ENCODE peak calls at places on chromosomes 16 and 17, in six cellular contexts. One of them, this sample, is unnamed.

GRCh38 chr17:15969463-15969862 is 24.5 kb downstream of the ADORA2B start:
- DNase-seq in Calu3: no peak
- DNase-seq in type B pancreatic cell: no peak
- DNase-seq in CD4-positive, alpha-beta T cell: no peak
- DNase-seq in astrocyte of the spinal cord: no peak
- DNase-seq in foreskin fibroblast: no peak
- DNase-seq in this sample: no peak

GRCh38 chr16:67311607-67312449 is 14.7 kb downstream of the KCTD19 start:
- DNase-seq in foreskin fibroblast: peak; percentile 99
- DNase-seq in CD4-positive, alpha-beta T cell: no peak
- DNase-seq in type B pancreatic cell: no peak
- DNase-seq in astrocyte of the spinal cord: peak; percentile 99
- DNase-seq in Calu3: no peak
- DNase-seq in this sample: peak; percentile 97

GRCh38 chr16:29030086-29030840 is 45.4 kb downstream of the LAT start:
- DNase-seq in CD4-positive, alpha-beta T cell: no peak
- DNase-seq in type B pancreatic cell: no peak
- DNase-seq in Calu3: no peak
- DNase-seq in foreskin fibroblast: no peak
- DNase-seq in astrocyte of the spinal cord: no peak
- DNase-seq in this sample: no peak

GRCh38 chr16:46688101-46688656 is 799 bp downstream of the VPS35 start:
- DNase-seq in CD4-positive, alpha-beta T cell: no peak
- DNase-seq in astrocyte of the spinal cord: peak; percentile 29
- DNase-seq in type B pancreatic cell: no peak
- DNase-seq in foreskin fibroblast: no peak
- DNase-seq in Calu3: no peak
- DNase-seq in this sample: no peak

GRCh38 chr17:10652984-10653680 is 4.0 kb downstream of the MYH3 start:
- DNase-seq in foreskin fibroblast: no peak
- DNase-seq in Calu3: no peak
- DNase-seq in astrocyte of the spinal cord: no peak
- DNase-seq in CD4-positive, alpha-beta T cell: no peak
- DNase-seq in type B pancreatic cell: no peak
- DNase-seq in this sample: no peak

GRCh38 chr16:2919511-2920255 is 8.0 kb downstream of the FLYWCH1 start:
- DNase-seq in foreskin fibroblast: no peak
- DNase-seq in CD4-positive, alpha-beta T cell: peak; percentile 45
- DNase-seq in type B pancreatic cell: no peak
- DNase-seq in astrocyte of the spinal cord: peak; percentile 72
- DNase-seq in Calu3: peak; percentile 64
- DNase-seq in this sample: no peak

GRCh38 chr16:88116121-88116900 is 165.1 kb downstream of the BANP start:
- DNase-seq in Calu3: no peak
- DNase-seq in foreskin fibroblast: no peak
- DNase-seq in type B pancreatic cell: no peak
- DNase-seq in astrocyte of the spinal cord: peak; percentile 41
- DNase-seq in CD4-positive, alpha-beta T cell: no peak
- DNase-seq in this sample: peak; percentile 19

GRCh38 chr17:9189870-9190269 is 168.6 kb downstream of the NTN1 start:
- DNase-seq in CD4-positive, alpha-beta T cell: no peak
- DNase-seq in type B pancreatic cell: no peak
- DNase-seq in astrocyte of the spinal cord: no peak
- DNase-seq in Calu3: no peak
- DNase-seq in foreskin fibroblast: no peak
- DNase-seq in this sample: no peak

GRCh38 chr16:85564277-85565051 is 48.7 kb upstream of the GSE1 start:
- DNase-seq in foreskin fibroblast: no peak
- DNase-seq in type B pancreatic cell: no peak
- DNase-seq in Calu3: peak; percentile 75
- DNase-seq in CD4-positive, alpha-beta T cell: no peak
- DNase-seq in astrocyte of the spinal cord: no peak
- DNase-seq in this sample: no peak

GRCh38 chr16:27463741-27464662 is 62.0 kb downstream of the IL21R start:
- DNase-seq in astrocyte of the spinal cord: no peak
- DNase-seq in type B pancreatic cell: no peak
- DNase-seq in CD4-positive, alpha-beta T cell: peak; percentile 44
- DNase-seq in Calu3: no peak
- DNase-seq in foreskin fibroblast: no peak
- DNase-seq in this sample: no peak

GRCh38 chr17:28942925-28943324 is 8.4 kb downstream of the PHF12 start:
- DNase-seq in astrocyte of the spinal cord: no peak
- DNase-seq in CD4-positive, alpha-beta T cell: no peak
- DNase-seq in Calu3: no peak
- DNase-seq in type B pancreatic cell: no peak
- DNase-seq in foreskin fibroblast: no peak
- DNase-seq in this sample: no peak

GRCh38 chr17:68674271-68674925 is 73.2 kb upstream of the FAM20A start:
- DNase-seq in CD4-positive, alpha-beta T cell: no peak
- DNase-seq in astrocyte of the spinal cord: no peak
- DNase-seq in foreskin fibroblast: no peak
- DNase-seq in Calu3: no peak
- DNase-seq in type B pancreatic cell: no peak
- DNase-seq in this sample: no peak

GRCh38 chr17:48746916-48747444 is 18.4 kb upstream of the HOXB13 start:
- DNase-seq in type B pancreatic cell: no peak
- DNase-seq in Calu3: no peak
- DNase-seq in CD4-positive, alpha-beta T cell: no peak
- DNase-seq in foreskin fibroblast: no peak
- DNase-seq in astrocyte of the spinal cord: no peak
- DNase-seq in this sample: no peak

GRCh38 chr17:75289832-75290337 is 652 bp upstream of the SLC25A19 start:
- DNase-seq in type B pancreatic cell: no peak
- DNase-seq in Calu3: peak; percentile 31
- DNase-seq in foreskin fibroblast: peak; percentile 64
- DNase-seq in CD4-positive, alpha-beta T cell: peak; percentile 38
- DNase-seq in astrocyte of the spinal cord: peak; percentile 68
- DNase-seq in this sample: no peak

GRCh38 chr17:12472613-12473173 is 193.0 kb upstream of the MYOCD start:
- DNase-seq in Calu3: no peak
- DNase-seq in astrocyte of the spinal cord: no peak
- DNase-seq in foreskin fibroblast: no peak
- DNase-seq in type B pancreatic cell: no peak
- DNase-seq in CD4-positive, alpha-beta T cell: no peak
- DNase-seq in this sample: no peak

GRCh38 chr16:47643610-47644009 is 182.5 kb downstream of the PHKB start:
- DNase-seq in Calu3: no peak
- DNase-seq in CD4-positive, alpha-beta T cell: no peak
- DNase-seq in astrocyte of the spinal cord: peak; percentile 52
- DNase-seq in foreskin fibroblast: no peak
- DNase-seq in type B pancreatic cell: no peak
- DNase-seq in this sample: no peak

GRCh38 chr16:25007284-25007984 is 7.7 kb downstream of the ARHGAP17 start:
- DNase-seq in foreskin fibroblast: peak; percentile 61
- DNase-seq in astrocyte of the spinal cord: peak; percentile 91
- DNase-seq in type B pancreatic cell: no peak
- DNase-seq in Calu3: no peak
- DNase-seq in CD4-positive, alpha-beta T cell: no peak
- DNase-seq in this sample: no peak

GRCh38 chr16:86576591-86577313 is 1.6 kb upstream of the FOXL1 start:
- DNase-seq in astrocyte of the spinal cord: no peak
- DNase-seq in Calu3: peak; percentile 72
- DNase-seq in foreskin fibroblast: no peak
- DNase-seq in type B pancreatic cell: peak; percentile 68
- DNase-seq in CD4-positive, alpha-beta T cell: no peak
- DNase-seq in this sample: no peak

GRCh38 chr17:66190738-66191606 is 961 bp downstream of the CEP112 start:
- DNase-seq in foreskin fibroblast: no peak
- DNase-seq in astrocyte of the spinal cord: peak; percentile 77
- DNase-seq in type B pancreatic cell: no peak
- DNase-seq in CD4-positive, alpha-beta T cell: no peak
- DNase-seq in Calu3: no peak
- DNase-seq in this sample: no peak

GRCh38 chr17:1948517-1948825 is 76.7 kb downstream of the RTN4RL1 start:
- DNase-seq in Calu3: no peak
- DNase-seq in astrocyte of the spinal cord: no peak
- DNase-seq in type B pancreatic cell: no peak
- DNase-seq in foreskin fibroblast: no peak
- DNase-seq in CD4-positive, alpha-beta T cell: no peak
- DNase-seq in this sample: no peak

GRCh38 chr16:48556913-48557351 is 53.0 kb downstream of the N4BP1 start:
- DNase-seq in foreskin fibroblast: peak; percentile 75
- DNase-seq in astrocyte of the spinal cord: peak; percentile 82
- DNase-seq in Calu3: no peak
- DNase-seq in type B pancreatic cell: no peak
- DNase-seq in CD4-positive, alpha-beta T cell: no peak
- DNase-seq in this sample: no peak

GRCh38 chr16:64417711-64418227 is 704.1 kb downstream of the CDH11 start:
- DNase-seq in CD4-positive, alpha-beta T cell: no peak
- DNase-seq in foreskin fibroblast: peak; percentile 40
- DNase-seq in type B pancreatic cell: no peak
- DNase-seq in astrocyte of the spinal cord: peak; percentile 85
- DNase-seq in Calu3: no peak
- DNase-seq in this sample: peak; percentile 75

GRCh38 chr17:14792751-14793150 is 472.4 kb downstream of the PMP22 start:
- DNase-seq in astrocyte of the spinal cord: peak; percentile 17
- DNase-seq in CD4-positive, alpha-beta T cell: no peak
- DNase-seq in foreskin fibroblast: no peak
- DNase-seq in Calu3: no peak
- DNase-seq in type B pancreatic cell: no peak
- DNase-seq in this sample: no peak

GRCh38 chr16:56970934-56971767 is 9.4 kb downstream of the CETP start:
- DNase-seq in Calu3: no peak
- DNase-seq in astrocyte of the spinal cord: no peak
- DNase-seq in foreskin fibroblast: no peak
- DNase-seq in type B pancreatic cell: no peak
- DNase-seq in CD4-positive, alpha-beta T cell: no peak
- DNase-seq in this sample: no peak

GRCh38 chr16:56657555-56658430 is at the start of gene MT1F:
- DNase-seq in CD4-positive, alpha-beta T cell: peak; percentile 71
- DNase-seq in type B pancreatic cell: no peak
- DNase-seq in Calu3: peak; percentile 83
- DNase-seq in foreskin fibroblast: no peak
- DNase-seq in astrocyte of the spinal cord: no peak
- DNase-seq in this sample: no peak

GRCh38 chr16:2019500-2019899 is at the start of gene NPW:
- DNase-seq in foreskin fibroblast: no peak
- DNase-seq in Calu3: peak; percentile 36
- DNase-seq in type B pancreatic cell: no peak
- DNase-seq in astrocyte of the spinal cord: no peak
- DNase-seq in CD4-positive, alpha-beta T cell: no peak
- DNase-seq in this sample: no peak

GRCh38 chr17:18217412-18218015 is 7.9 kb upstream of the LLGL1 start:
- DNase-seq in CD4-positive, alpha-beta T cell: peak; percentile 64
- DNase-seq in Calu3: peak; percentile 72
- DNase-seq in astrocyte of the spinal cord: peak; percentile 47
- DNase-seq in type B pancreatic cell: peak; percentile 83
- DNase-seq in foreskin fibroblast: no peak
- DNase-seq in this sample: no peak
- TF ChIP-seq CTCF in CD4-positive, alpha-beta T cell: peak; percentile 89
- TF ChIP-seq CTCF in Calu3: peak; percentile 85
- TF ChIP-seq CTCF in astrocyte of the spinal cord: peak; percentile 99
- TF ChIP-seq CTCF in type B pancreatic cell: peak; percentile 92
- TF ChIP-seq CTCF in foreskin fibroblast: peak; percentile 97
- TF ChIP-seq CTCF in this sample: peak; percentile 97

DNA sequence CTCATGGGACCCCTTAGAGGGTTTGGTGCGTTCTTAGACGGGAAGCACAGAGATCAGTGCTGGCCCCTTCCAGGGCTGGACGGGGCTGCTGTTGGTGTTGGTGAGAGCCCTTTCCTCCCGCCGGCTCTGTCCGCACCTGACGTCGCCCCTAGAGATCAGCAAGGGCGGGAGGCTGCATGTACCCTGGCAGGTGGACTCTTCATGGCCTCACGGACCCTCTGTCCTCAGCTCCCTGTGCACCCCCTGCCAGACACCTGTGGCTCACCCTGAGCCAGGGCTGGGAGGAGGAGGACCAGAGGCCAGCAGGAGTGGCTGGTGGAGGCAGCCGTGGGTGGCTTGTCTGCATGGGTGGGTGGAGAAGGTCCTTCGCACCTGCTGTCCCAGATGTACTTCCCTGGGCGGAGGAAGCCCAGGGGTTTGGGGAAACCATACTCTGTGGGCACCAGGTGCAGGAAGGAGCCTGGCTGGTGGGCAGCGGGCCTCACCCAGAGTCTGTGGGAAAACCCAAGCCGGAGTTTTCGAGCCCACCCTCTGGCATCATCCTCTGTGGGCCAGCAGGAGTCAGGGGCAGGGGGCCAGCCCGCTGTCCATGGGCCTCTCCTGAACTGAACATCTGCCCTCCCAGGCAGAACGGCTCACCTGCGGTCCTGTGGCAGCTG is 348.6 kb downstream of the SEC14L1 start:
- DNase-seq in foreskin fibroblast: no peak
- DNase-seq in CD4-positive, alpha-beta T cell: no peak
- DNase-seq in astrocyte of the spinal cord: no peak
- DNase-seq in type B pancreatic cell: no peak
- DNase-seq in Calu3: no peak
- DNase-seq in this sample: no peak
- TF ChIP-seq CTCF in foreskin fibroblast: no peak
- TF ChIP-seq CTCF in CD4-positive, alpha-beta T cell: no peak
- TF ChIP-seq CTCF in astrocyte of the spinal cord: no peak
- TF ChIP-seq CTCF in type B pancreatic cell: no peak
- TF ChIP-seq CTCF in Calu3: no peak
- TF ChIP-seq CTCF in this sample: no peak

DNA sequence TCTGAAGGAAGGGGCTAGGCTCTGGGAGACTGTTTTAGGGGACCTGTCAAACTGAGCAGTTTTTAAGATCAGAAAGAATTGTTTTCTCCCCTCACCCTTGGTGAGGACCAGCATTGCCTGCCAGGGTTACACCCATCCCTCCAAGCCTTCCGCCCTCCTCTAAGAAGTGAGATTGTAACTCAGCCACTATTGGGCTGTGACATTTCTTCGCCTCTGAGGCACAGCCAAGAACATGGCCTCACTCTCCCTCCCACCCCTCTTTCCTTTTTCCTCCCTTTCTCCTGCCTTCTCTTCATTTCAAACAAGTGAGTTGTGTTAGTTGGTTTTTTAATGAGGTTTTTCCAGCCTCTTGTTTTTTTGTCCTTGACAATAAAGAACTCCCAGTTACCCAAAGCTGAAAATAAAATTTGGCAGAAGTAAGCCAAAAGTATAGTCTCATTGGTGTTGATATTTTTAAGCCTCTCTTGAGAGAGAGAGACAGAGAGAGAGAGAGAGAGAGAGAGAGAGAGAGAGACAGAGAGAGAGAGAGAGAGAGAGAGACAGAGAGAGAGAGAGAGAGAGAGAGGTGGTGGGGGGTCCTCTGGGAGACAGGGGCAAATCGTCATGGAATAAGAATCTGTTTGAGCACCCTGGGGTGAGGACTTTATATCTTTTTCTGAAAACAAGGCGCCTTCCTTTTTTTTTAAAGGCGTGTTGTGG is 77.2 kb upstream of the TBX2 start:
- DNase-seq in foreskin fibroblast: no peak
- DNase-seq in CD4-positive, alpha-beta T cell: no peak
- DNase-seq in astrocyte of the spinal cord: no peak
- DNase-seq in Calu3: no peak
- DNase-seq in type B pancreatic cell: no peak
- DNase-seq in this sample: no peak
- TF ChIP-seq CTCF in foreskin fibroblast: no peak
- TF ChIP-seq CTCF in CD4-positive, alpha-beta T cell: no peak
- TF ChIP-seq CTCF in astrocyte of the spinal cord: no peak
- TF ChIP-seq CTCF in Calu3: no peak
- TF ChIP-seq CTCF in type B pancreatic cell: no peak
- TF ChIP-seq CTCF in this sample: no peak

DNA sequence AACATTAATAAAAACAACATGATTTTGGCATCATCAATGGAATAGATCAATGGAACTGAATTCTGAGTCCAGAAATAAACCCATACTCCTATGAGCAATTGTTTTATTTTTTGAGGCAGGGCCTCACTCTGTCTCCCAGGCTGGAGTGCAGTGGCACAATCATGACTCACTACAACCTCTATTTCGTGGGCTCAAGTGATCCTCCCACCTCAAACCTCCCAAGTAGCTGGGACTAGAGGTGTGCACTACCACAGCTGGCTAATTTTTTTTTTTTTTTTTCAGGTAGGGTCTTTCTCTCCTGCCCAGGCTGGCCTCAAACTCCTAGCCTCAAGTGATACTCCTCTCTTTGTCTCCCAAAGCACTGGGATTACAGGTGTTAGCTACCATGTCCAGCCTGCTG is 7.1 kb upstream of the PRDM7 start:
- DNase-seq in CD4-positive, alpha-beta T cell: no peak
- DNase-seq in Calu3: no peak
- DNase-seq in foreskin fibroblast: no peak
- DNase-seq in type B pancreatic cell: no peak
- DNase-seq in astrocyte of the spinal cord: no peak
- DNase-seq in this sample: no peak
- TF ChIP-seq CTCF in CD4-positive, alpha-beta T cell: no peak
- TF ChIP-seq CTCF in Calu3: no peak
- TF ChIP-seq CTCF in foreskin fibroblast: no peak
- TF ChIP-seq CTCF in type B pancreatic cell: no peak
- TF ChIP-seq CTCF in astrocyte of the spinal cord: no peak
- TF ChIP-seq CTCF in this sample: no peak

This sample was measured in AG09319.